ENCODE peak calls at places on chromosomes 13 and 19, in seven cellular contexts. S, H, I, D, E, L and K are unnamed samples.

GRCh38 chr13:95547531-95548167 is 4.9 kb upstream of the CLDN10 start:
- DNase-seq in S (no peak), H (no peak), I (no peak), D (no peak), E (no peak), L (no peak), K (no peak)

GRCh38 chr13:103634066-103634465 is 567.8 kb upstream of the SLC10A2 start:
- DNase-seq in S (no peak), H (no peak), I (no peak), D (no peak), E (no peak), L (no peak), K (no peak)

GRCh38 chr13:71661921-71662320 is 205.1 kb downstream of the DACH1 start:
- DNase-seq in S (peak), H (peak), I (peak), D (no peak), E (peak), L (peak), K (no peak)

GRCh38 chr19:53908933-53909415 is at the start of gene CACNG7:
- DNase-seq in S (no peak), H (no peak), I (peak), D (no peak), E (no peak), L (no peak), K (no peak)

GRCh38 chr13:107450931-107451330 is 764.4 kb downstream of the LIG4 start:
- DNase-seq in S (peak), H (no peak), I (peak), D (peak), E (peak), L (peak), K (no peak)

GRCh38 chr13:62014299-62014698 is 598.6 kb upstream of the PCDH20 start:
- DNase-seq in S (peak), H (peak), I (no peak), D (no peak), E (no peak), L (peak), K (no peak)

GRCh38 chr13:99660101-99660500 is 158.8 kb downstream of the TM9SF2 start:
- DNase-seq in S (no peak), H (no peak), I (no peak), D (no peak), E (no peak), L (no peak), K (no peak)

GRCh38 chr13:52617070-52618060 is 24.9 kb upstream of the HNRNPA1L2 start:
- DNase-seq in S (peak), H (peak), I (peak), D (peak), E (peak), L (peak), K (peak)

GRCh38 chr13:32811297-32811800 is 204.9 kb upstream of the KL start:
- DNase-seq in S (peak), H (no peak), I (no peak), D (no peak), E (peak), L (no peak), K (no peak)

GRCh38 chr19:13036366-13036976 is 41.2 kb downstream of the NFIX start:
- DNase-seq in S (peak), H (peak), I (peak), D (no peak), E (no peak), L (peak), K (no peak)

GRCh38 chr13:25973576-25973975 is 78.2 kb downstream of the SHISA2 start:
- DNase-seq in S (no peak), H (no peak), I (no peak), D (no peak), E (no peak), L (no peak), K (no peak)

GRCh38 chr13:51781246-51782022 is 22.5 kb downstream of the DHRS12 start:
- DNase-seq in S (peak), H (no peak), I (no peak), D (no peak), E (no peak), L (peak), K (no peak)

GRCh38 chr19:46076951-46077814 is 36.4 kb upstream of the IGFL4 start:
- DNase-seq in S (peak), H (peak), I (peak), D (peak), E (peak), L (peak), K (peak)

GRCh38 chr13:58318495-58319167 is 687.1 kb downstream of the PCDH17 start:
- DNase-seq in S (no peak), H (no peak), I (no peak), D (no peak), E (no peak), L (no peak), K (no peak)

GRCh38 chr19:33486407-33486806 is 35.2 kb downstream of the PEPD start:
- DNase-seq in S (no peak), H (no peak), I (no peak), D (no peak), E (no peak), L (no peak), K (no peak)

GRCh38 chr13:24693862-24694471 is 13.8 kb downstream of the ATP12A start:
- DNase-seq in S (peak), H (peak), I (peak), D (no peak), E (no peak), L (peak), K (no peak)

GRCh38 chr13:39602277-39602613 is 748 bp downstream of the LHFPL6 start:
- DNase-seq in S (no peak), H (no peak), I (no peak), D (no peak), E (no peak), L (no peak), K (no peak)

GRCh38 chr13:98014766-98015165 is 61.3 kb downstream of the IPO5 start:
- DNase-seq in S (peak), H (no peak), I (peak), D (peak), E (peak), L (peak), K (peak)

GRCh38 chr19:11227201-11227886 is 12.1 kb upstream of the ANGPTL8 start:
- DNase-seq in S (peak), H (no peak), I (no peak), D (no peak), E (no peak), L (no peak), K (no peak)

GRCh38 chr13:30340367-30341184 is 33.2 kb upstream of the KATNAL1 start:
- DNase-seq in S (peak), H (no peak), I (peak), D (peak), E (peak), L (peak), K (peak)

GRCh38 chr19:55446060-55446459 is 3.0 kb upstream of the SHISA7 start:
- DNase-seq in S (no peak), H (peak), I (no peak), D (no peak), E (no peak), L (no peak), K (no peak)

GRCh38 chr19:49497047-49497789 is 984 bp downstream of the RPS11 start:
- DNase-seq in S (peak), H (peak), I (peak), D (no peak), E (no peak), L (peak), K (no peak)

GRCh38 chr19:48656840-48657474 is 11.0 kb upstream of the CA11 start:
- DNase-seq in S (peak), H (no peak), I (peak), D (peak), E (no peak), L (peak), K (peak)

GRCh38 chr19:4939466-4939865 is 29.4 kb upstream of the KDM4B start:
- DNase-seq in S (no peak), H (no peak), I (no peak), D (no peak), E (no peak), L (no peak), K (no peak)

GRCh38 chr13:78131811-78132210 is 213.2 kb upstream of the EDNRB start:
- DNase-seq in S (peak), H (no peak), I (peak), D (no peak), E (no peak), L (peak), K (no peak)